ENCODE peak calls at places on chromosomes 5 and 9, in five cellular contexts. C is amniotic epithelial cell, J is MV-4-11, G is PC-3, I is mesendoderm. Q is an unnamed sample.
A peak's percentile ranks its signal among the peaks of the same experiment; 100 is the strongest.

GRCh38 chr5:169421677-169422076 is 120.7 kb upstream of the SLIT3 start:
- DNase-seq in J (no peak), I (no peak), C (no peak), G (no peak), Q (no peak)

GRCh38 chr9:18580146-18580545 is 106.2 kb downstream of the ADAMTSL1 start:
- DNase-seq in G (no peak), I (no peak), C (no peak), J (no peak), Q (no peak)

GRCh38 chr9:105444130-105444529 is 3.7 kb upstream of the FSD1L start:
- DNase-seq in C (peak; percentile 80), G (no peak), J (peak; percentile 18), I (no peak), Q (no peak)

GRCh38 chr5:132749506-132749905 is 2.3 kb downstream of the CCNI2 start:
- DNase-seq in I (no peak), G (no peak), J (no peak), C (no peak), Q (no peak)

GRCh38 chr9:77384406-77384805 is 207.1 kb downstream of the VPS13A start:
- DNase-seq in J (no peak), I (no peak), C (peak; percentile 45), G (peak; percentile 52), Q (no peak)

GRCh38 chr9:126723807-126724172 is 81.0 kb upstream of the ZBTB43 start:
- DNase-seq in J (peak; percentile 14), G (no peak), I (peak; percentile 90), C (peak; percentile 55), Q (no peak)

GRCh38 chr9:130319300-130319699 is 53.7 kb downstream of the HMCN2 start:
- DNase-seq in J (no peak), G (no peak), I (no peak), C (no peak), Q (no peak)

GRCh38 chr9:81083821-81084512 is 605.4 kb downstream of the TLE1 start:
- DNase-seq in G (peak; percentile 59), C (peak; percentile 66), J (peak; percentile 17), I (no peak), Q (no peak)

GRCh38 chr5:26329562-26330189 is 708.7 kb downstream of the CDH9 start:
- DNase-seq in C (no peak), G (peak; percentile 66), I (peak; percentile 20), J (peak; percentile 33), Q (no peak)

Q was measured in CMK.